ENCODE peak calls at places on chromosome 4, in four cellular contexts. K is fibroblast of pulmonary artery, D is cardiac muscle cell, N is heart left ventricle. Y is an unnamed sample.

GRCh38 chr4:56907009-56907408 is 691 bp upstream of the REST start:
- DNase-seq in K (no peak), D (peak; percentile 21), N (no peak), Y (no peak)

GRCh38 chr4:51963871-51964513 is 56.2 kb downstream of the LRRC66 start:
- DNase-seq in N (no peak), D (no peak), K (no peak), Y (no peak)

GRCh38 chr4:122912810-122913575 is 9.4 kb downstream of the NUDT6 start:
- DNase-seq in K (no peak), N (no peak), D (no peak), Y (no peak)

GRCh38 chr4:64777286-64777685 is 368.0 kb upstream of the TECRL start:
- DNase-seq in N (no peak), K (no peak), D (no peak), Y (no peak)

GRCh38 chr4:169619518-169619957 is 840 bp upstream of the CLCN3 start:
- DNase-seq in K (peak; percentile 66), D (peak; percentile 65), N (peak; percentile 35), Y (no peak)

GRCh38 chr4:168441412-168441811 is 38.9 kb downstream of the DDX60L start:
- DNase-seq in N (no peak), D (no peak), K (no peak), Y (no peak)

GRCh38 chr4:31051565-31051964 is 331.4 kb downstream of the PCDH7 start:
- DNase-seq in D (no peak), K (no peak), N (no peak), Y (no peak)

GRCh38 chr4:26717332-26717731 is 133.4 kb downstream of the TBC1D19 start:
- DNase-seq in N (no peak), D (no peak), K (peak; percentile 75), Y (peak; percentile 64)

GRCh38 chr4:144579411-144580020 is 66.4 kb upstream of the HHIP start:
- DNase-seq in N (no peak), D (no peak), K (peak; percentile 80), Y (no peak)

GRCh38 chr4:40908702-40909362 is 159.1 kb downstream of the NSUN7 start:
- DNase-seq in D (peak; percentile 69), N (peak; percentile 57), K (peak; percentile 85), Y (no peak)

GRCh38 chr4:9920029-9920428 is 101.3 kb downstream of the SLC2A9 start:
- DNase-seq in K (no peak), N (no peak), D (no peak), Y (no peak)

GRCh38 chr4:106502106-106502699 is 133.6 kb upstream of the GIMD1 start:
- DNase-seq in N (peak; percentile 46), D (peak; percentile 77), K (peak; percentile 70), Y (no peak)

GRCh38 chr4:142416121-142416520 is 430.0 kb downstream of the INPP4B start:
- DNase-seq in N (no peak), K (peak; percentile 64), D (no peak), Y (no peak)

GRCh38 chr4:25446611-25447010 is 69.5 kb downstream of the ANAPC4 start:
- DNase-seq in N (no peak), K (no peak), D (no peak), Y (no peak)

GRCh38 chr4:106371166-106371565 is 2.6 kb upstream of the GIMD1 start:
- DNase-seq in N (no peak), K (no peak), D (no peak), Y (no peak)

GRCh38 chr4:139749313-139749712 is 83.7 kb downstream of the MGST2 start:
- DNase-seq in K (no peak), N (no peak), D (no peak), Y (no peak)

GRCh38 chr4:151730003-151730559 is 30.7 kb downstream of the GATB start:
- DNase-seq in D (no peak), N (no peak), K (no peak), Y (no peak)

GRCh38 chr4:150117629-150118028 is 39.4 kb downstream of the DCLK2 start:
- DNase-seq in N (no peak), D (no peak), K (no peak), Y (no peak)

GRCh38 chr4:36235306-36235705 is 9.0 kb downstream of the ARAP2 start:
- DNase-seq in K (no peak), N (no peak), D (no peak), Y (no peak)

GRCh38 chr4:40377462-40378385 is 42.6 kb downstream of the CHRNA9 start:
- DNase-seq in K (peak; percentile 13), D (no peak), N (no peak), Y (no peak)

GRCh38 chr4:132527817-132528216 is 621.3 kb upstream of the PCDH10 start:
- DNase-seq in K (no peak), N (no peak), D (no peak), Y (no peak)

GRCh38 chr4:112517067-112517588 is 1.1 kb upstream of the NEUROG2 start:
- DNase-seq in K (no peak), N (no peak), D (no peak), Y (no peak)
- H3K4me3 ChIP-seq in K (no peak overlapping the region), N (no peak overlapping the region), D (peak overlapping the region; percentile 22), Y (no peak overlapping the region)

DNA sequence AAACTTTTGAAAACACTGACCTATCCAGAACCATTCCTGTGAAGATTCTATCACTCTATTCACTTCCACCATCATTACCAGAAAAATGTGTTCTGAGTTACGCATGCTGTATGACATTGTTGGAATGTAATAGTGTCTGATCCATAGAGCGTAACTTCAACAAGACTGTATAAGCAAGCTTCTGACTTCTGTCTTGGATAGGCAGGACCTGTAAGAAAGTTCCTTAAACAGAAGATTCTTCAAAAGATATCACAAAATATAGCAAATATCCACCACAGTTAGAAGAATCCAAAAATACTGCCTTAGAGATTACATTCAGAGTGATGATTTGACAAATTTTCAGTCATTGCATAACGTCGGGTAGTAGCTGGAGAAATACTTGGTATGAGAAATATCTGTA is 14.0 kb upstream of the SPOCK3 start:
- DNase-seq in K (no peak), N (no peak), D (no peak), Y (no peak)
- H3K4me3 ChIP-seq in K (no peak overlapping the region), N (no peak overlapping the region), D (no peak overlapping the region), Y (no peak overlapping the region)

GRCh38 chr4:81152839-81153713 is 61.9 kb downstream of the PRKG2 start:
- DNase-seq in K (no peak), D (no peak), N (no peak), Y (no peak)
- H3K4me3 ChIP-seq in K (no peak overlapping the region), D (peak overlapping the region; percentile 31), N (no peak overlapping the region), Y (no peak overlapping the region)

DNA sequence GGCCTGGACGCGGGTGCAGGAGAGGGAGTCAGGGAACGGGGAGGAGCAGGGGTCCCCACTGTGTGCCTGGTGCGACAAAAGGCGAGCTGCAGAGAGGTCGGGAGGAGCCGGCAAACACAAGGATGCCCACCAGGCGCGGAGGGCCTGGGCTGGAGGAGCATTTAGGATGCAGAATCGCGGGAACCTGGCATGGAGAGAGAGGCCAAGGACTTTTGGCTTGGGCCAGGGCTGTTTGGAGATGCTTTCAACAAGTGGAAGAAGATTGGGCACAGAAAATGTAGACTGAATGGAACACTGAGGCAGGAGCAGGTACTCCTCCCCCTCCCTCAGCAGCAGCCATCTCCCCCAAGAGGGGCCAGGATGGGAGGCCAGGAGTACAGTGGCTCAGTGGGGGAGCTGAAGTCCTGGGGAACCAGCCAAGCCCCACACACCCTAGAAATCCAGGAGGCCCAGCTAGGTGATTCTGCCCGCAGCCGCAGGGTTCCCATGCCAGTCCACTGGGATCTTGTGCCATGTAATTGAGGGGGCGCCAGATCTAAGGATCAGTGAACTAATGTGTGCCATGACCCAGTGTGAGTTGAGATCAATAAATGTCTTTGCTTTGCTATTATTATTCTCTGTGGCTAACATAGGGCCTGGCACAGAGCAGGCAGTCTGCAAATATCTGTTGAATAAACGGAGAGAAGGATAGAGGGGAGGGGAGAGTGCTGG is 1.1 kb upstream of the ABLIM2 start:
- DNase-seq in N (no peak), D (no peak), K (no peak), Y (no peak)
- H3K4me3 ChIP-seq in N (peak overlapping the region; percentile 68), D (peak overlapping the region; percentile 52), K (peak overlapping the region; percentile 91), Y (peak overlapping the region; percentile 89)

GRCh38 chr4:41934813-41935651 is at the start of gene TMEM33:
- DNase-seq in D (peak; percentile 88), K (peak; percentile 86), N (peak; percentile 87), Y (peak; percentile 33)

GRCh38 chr4:41932988-41933387 is 2.2 kb upstream of the TMEM33 start:
- DNase-seq in N (no peak), D (no peak), K (no peak), Y (no peak)

GRCh38 chr4:41935652-41936021 is 408 bp downstream of the TMEM33 start:
- DNase-seq in K (peak; percentile 11), N (no peak), D (no peak), Y (no peak)

GRCh38 chr4:41930139-41930831 is 4.9 kb upstream of the TMEM33 start:
- DNase-seq in D (no peak), N (no peak), K (no peak), Y (no peak)

DNA sequence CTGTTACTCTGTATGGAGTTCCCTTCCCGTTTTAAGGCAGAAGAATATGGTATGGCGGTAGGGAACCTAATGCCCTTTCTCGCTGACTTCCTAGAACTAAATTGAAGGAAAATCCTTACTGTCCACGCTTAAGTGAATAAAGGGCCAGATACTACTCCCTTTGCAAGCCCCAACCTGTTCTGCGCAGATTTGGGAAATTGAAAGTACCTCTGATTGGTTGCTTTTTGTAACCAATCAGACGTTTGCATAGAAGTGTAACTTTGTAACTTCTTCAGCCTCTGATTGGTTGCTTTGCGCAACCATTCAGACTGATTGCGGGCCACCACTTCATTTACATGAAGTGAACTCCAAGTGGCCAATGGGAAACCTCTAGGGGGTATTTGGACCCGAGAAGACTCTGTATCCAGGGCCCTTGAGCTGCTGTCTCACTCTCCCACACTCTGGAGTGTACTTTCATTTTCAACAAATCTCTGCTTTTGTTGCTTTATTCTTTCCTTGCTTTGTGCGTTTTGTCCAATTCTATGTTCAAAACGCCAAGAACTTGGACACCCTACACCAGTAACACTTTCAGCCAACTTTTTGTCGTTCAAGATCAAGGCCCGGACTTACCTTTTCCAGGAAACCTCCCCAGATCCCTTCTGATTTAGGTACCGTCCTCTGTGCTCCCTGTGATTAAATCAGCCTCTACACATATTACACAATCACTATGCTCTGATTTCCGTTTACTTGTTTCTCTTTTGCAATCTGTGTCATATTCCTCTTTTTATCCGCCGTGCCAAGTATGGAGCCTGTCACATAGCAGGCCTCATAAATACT is 1.0 kb upstream of the TMEM33 start:
- DNase-seq in D (no peak), N (no peak), K (no peak), Y (no peak)
- H3K4me3 ChIP-seq in D (peak overlapping the region; percentile 78), N (peak overlapping the region; percentile 96), K (no peak overlapping the region), Y (peak overlapping the region; percentile 99)

GRCh38 chr4:2763511-2763967 is 7.4 kb upstream of the TNIP2 start:
- DNase-seq in D (no peak), N (peak; percentile 42), K (no peak), Y (no peak)
- H3K4me3 ChIP-seq in D (no peak overlapping the region), N (peak overlapping the region; percentile 55), K (peak overlapping the region; percentile 53), Y (peak overlapping the region; percentile 46)

GRCh38 chr4:121192013-121192412 is 27.9 kb upstream of the TNIP3 start:
- DNase-seq in N (no peak), K (peak; percentile 41), D (no peak), Y (no peak)
- H3K4me3 ChIP-seq in N (no peak overlapping the region), K (peak overlapping the region; percentile 28), D (no peak overlapping the region), Y (no peak overlapping the region)

GRCh38 chr4:124318292-124318691 is 394.2 kb downstream of the ANKRD50 start:
- DNase-seq in D (no peak), N (no peak), K (no peak), Y (no peak)

GRCh38 chr4:124321370-124321769 is 391.2 kb downstream of the ANKRD50 start:
- DNase-seq in K (peak; percentile 35), N (no peak), D (peak; percentile 36), Y (no peak)

GRCh38 chr4:124325676-124326075 is 386.9 kb downstream of the ANKRD50 start:
- DNase-seq in D (no peak), K (no peak), N (no peak), Y (no peak)

GRCh38 chr4:124322234-124322831 is 390.2 kb downstream of the ANKRD50 start:
- DNase-seq in N (no peak), K (peak; percentile 78), D (peak; percentile 47), Y (no peak)
- H3K4me3 ChIP-seq in N (peak overlapping the region; percentile 25), K (no peak overlapping the region), D (no peak overlapping the region), Y (peak overlapping the region; percentile 24)